ENCODE peak calls at places on chromosomes 5 and 9, in nine cellular contexts. F is lower lobe of right lung, R is AG10803, Q is mammary epithelial cell, W is transverse colon, D is hepatocyte, O is aorta, T is cardiac muscle cell, B is pancreas. A is an unnamed sample.

GRCh38 chr9:80664327-80665210 is 1024.8 kb downstream of the TLE1 start:
- DNase-seq in F (no peak), R (no peak), Q (peak; percentile 54), W (no peak), D (peak; percentile 10), O (no peak), T (peak; percentile 2), B (no peak), A (peak; percentile 9)

GRCh38 chr5:10424124-10424731 is 17.5 kb upstream of the ROPN1L start:
- DNase-seq in F (no peak), R (peak; percentile 48), Q (no peak), W (no peak), D (peak; percentile 52), O (no peak), T (peak; percentile 54), B (no peak), A (peak; percentile 9)

GRCh38 chr5:167361841-167362240 is 929.6 kb upstream of the WWC1 start:
- DNase-seq in F (no peak), R (no peak), Q (no peak), W (no peak), D (no peak), O (no peak), T (no peak), B (no peak), A (no peak)

GRCh38 chr9:34505370-34506120 is 17.2 kb downstream of the ENHO start:
- DNase-seq in F (no peak), R (peak; percentile 11), Q (no peak), W (no peak), D (no peak), O (no peak), T (no peak), B (no peak), A (no peak)

GRCh38 chr5:138725153-138725884 is 27.9 kb upstream of the CTNNA1 start:
- DNase-seq in F (peak; percentile 60), R (peak; percentile 67), Q (peak; percentile 97), W (peak; percentile 14), D (peak; percentile 77), O (no peak), T (peak; percentile 77), B (peak; percentile 27), A (peak; percentile 78)

GRCh38 chr9:120532475-120532874 is 47.5 kb downstream of the CDK5RAP2 start:
- DNase-seq in F (peak; percentile 60), R (peak; percentile 78), Q (peak; percentile 89), W (peak; percentile 63), D (peak; percentile 59), O (peak; percentile 70), T (peak; percentile 19), B (no peak), A (no peak)

GRCh38 chr5:172733179-172733973 is 37.6 kb downstream of the DUSP1 start:
- DNase-seq in F (peak; percentile 78), R (peak; percentile 100), Q (peak; percentile 100), W (peak; percentile 79), D (peak; percentile 88), O (peak; percentile 93), T (peak; percentile 98), B (peak; percentile 54), A (no peak)

GRCh38 chr9:110555971-110556370 is 23.6 kb downstream of the SVEP1 start:
- DNase-seq in F (peak; percentile 50), R (peak; percentile 97), Q (peak; percentile 29), W (peak; percentile 24), D (peak; percentile 40), O (no peak), T (peak; percentile 98), B (peak; percentile 31), A (no peak)

GRCh38 chr9:70642421-70642820 is 228.0 kb upstream of the KLF9 start:
- DNase-seq in F (no peak), R (no peak), Q (no peak), W (no peak), D (no peak), O (no peak), T (no peak), B (no peak), A (no peak)

GRCh38 chr5:143837306-143837848 is 25.4 kb downstream of the HMHB1 start:
- DNase-seq in F (no peak), R (peak; percentile 89), Q (no peak), W (no peak), D (peak; percentile 54), O (no peak), T (peak; percentile 65), B (no peak), A (no peak)

GRCh38 chr9:89387970-89388867 is 69.9 kb downstream of the SECISBP2 start:
- DNase-seq in F (peak; percentile 82), R (peak; percentile 95), Q (peak; percentile 68), W (peak; percentile 37), D (peak; percentile 67), O (no peak), T (peak; percentile 93), B (peak; percentile 46), A (no peak)

GRCh38 chr9:33159760-33160127 is 7.4 kb downstream of the B4GALT1 start:
- DNase-seq in F (peak; percentile 69), R (peak; percentile 78), Q (peak; percentile 90), W (peak; percentile 58), D (no peak), O (no peak), T (peak; percentile 87), B (peak; percentile 60), A (no peak)

GRCh38 chr9:6716766-6717165 is 41.0 kb upstream of the KDM4C start:
- DNase-seq in F (no peak), R (no peak), Q (no peak), W (no peak), D (no peak), O (no peak), T (no peak), B (no peak), A (no peak)

GRCh38 chr9:6640268-6641072 is 5.1 kb downstream of the GLDC start:
- DNase-seq in F (no peak), R (no peak), Q (no peak), W (no peak), D (peak; percentile 17), O (no peak), T (no peak), B (no peak), A (no peak)

GRCh38 chr9:127505396-127506116 is 54.2 kb downstream of the LRSAM1 start:
- DNase-seq in F (no peak), R (peak; percentile 45), Q (no peak), W (no peak), D (peak; percentile 58), O (no peak), T (peak; percentile 49), B (no peak), A (peak; percentile 35)

GRCh38 chr9:137878146-137878941 is 762 bp downstream of the CACNA1B start:
- DNase-seq in F (peak; percentile 36), R (no peak), Q (peak; percentile 14), W (no peak), D (peak; percentile 81), O (peak; percentile 66), T (peak; percentile 29), B (no peak), A (peak; percentile 54)

GRCh38 chr9:76395381-76395780 is 1.2 kb upstream of the RFK start:
- DNase-seq in F (no peak), R (no peak), Q (no peak), W (no peak), D (no peak), O (no peak), T (no peak), B (no peak), A (no peak)

GRCh38 chr9:101432171-101432570 is 3.4 kb downstream of the ALDOB start:
- DNase-seq in F (no peak), R (no peak), Q (no peak), W (no peak), D (no peak), O (no peak), T (no peak), B (no peak), A (no peak)

GRCh38 chr9:101435601-101436079 is at the start of gene ALDOB:
- DNase-seq in F (no peak), R (no peak), Q (no peak), W (no peak), D (no peak), O (no peak), T (no peak), B (no peak), A (no peak)

GRCh38 chr9:101434990-101435389 is 584 bp downstream of the ALDOB start:
- DNase-seq in F (no peak), R (no peak), Q (no peak), W (no peak), D (no peak), O (no peak), T (no peak), B (no peak), A (no peak)

GRCh38 chr9:101429736-101430135 is 5.8 kb downstream of the ALDOB start:
- DNase-seq in F (no peak), R (no peak), Q (no peak), W (no peak), D (no peak), O (no peak), T (no peak), B (no peak), A (no peak)

GRCh38 chr9:101433229-101433628 is 2.3 kb downstream of the ALDOB start:
- DNase-seq in F (no peak), R (no peak), Q (no peak), W (no peak), D (no peak), O (no peak), T (no peak), B (no peak), A (no peak)
- H3K4me3 ChIP-seq in F (no peak overlapping the region), R (no peak overlapping the region), Q (no peak overlapping the region), W (no peak overlapping the region), D (no peak overlapping the region), O (no peak overlapping the region), T (no peak overlapping the region), B (no peak overlapping the region), A (no peak overlapping the region)

GRCh38 chr9:109497193-109498165 is 628 bp downstream of the PTPN3 start:
- DNase-seq in F (no peak), R (no peak), Q (peak; percentile 77), W (peak; percentile 52), D (peak; percentile 66), O (peak; percentile 72), T (no peak), B (peak; percentile 59), A (no peak)
- H3K4me3 ChIP-seq in F (peak overlapping the region; percentile 59), R (peak overlapping the region; percentile 15), Q (peak overlapping the region; percentile 60), W (peak overlapping the region; percentile 34), D (peak overlapping the region; percentile 60), O (peak overlapping the region; percentile 99), T (peak overlapping the region; percentile 23), B (peak overlapping the region; percentile 62), A (peak overlapping the region; percentile 61)

DNA sequence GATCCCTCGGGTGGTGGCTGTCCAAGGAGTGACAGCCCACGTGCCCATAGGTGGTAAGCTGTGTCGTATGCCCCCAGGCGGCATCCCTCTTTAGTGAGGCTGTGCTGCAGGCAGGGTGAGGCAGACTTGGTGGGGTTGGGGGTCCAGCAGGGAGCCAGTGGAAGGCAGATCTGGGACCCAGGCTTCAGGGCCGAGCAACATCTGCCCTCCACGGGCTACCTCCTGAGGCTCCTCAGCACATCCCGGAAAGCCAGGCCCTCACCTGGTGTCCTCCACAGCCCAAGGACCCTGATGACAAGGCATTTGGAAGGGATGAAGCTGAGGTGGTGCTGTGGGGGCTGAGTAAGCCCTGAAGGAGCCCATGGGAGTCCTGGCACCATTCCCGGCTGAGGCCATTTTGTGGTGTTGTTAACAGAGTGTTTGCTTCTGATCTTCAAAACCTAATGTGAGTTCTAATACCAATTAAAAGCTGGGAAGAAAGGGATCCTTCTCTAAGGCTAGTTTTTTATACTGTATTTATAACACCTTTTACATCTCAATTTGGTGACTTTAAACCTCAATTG is 295.8 kb upstream of the IRX2 start:
- DNase-seq in F (no peak), R (no peak), Q (no peak), W (no peak), D (no peak), O (no peak), T (no peak), B (no peak), A (no peak)
- H3K4me3 ChIP-seq in F (no peak overlapping the region), R (no peak overlapping the region), Q (no peak overlapping the region), W (no peak overlapping the region), D (no peak overlapping the region), O (no peak overlapping the region), T (no peak overlapping the region), B (no peak overlapping the region), A (no peak overlapping the region)

GRCh38 chr5:14830210-14831005 is 41.2 kb downstream of the ANKH start:
- DNase-seq in F (no peak), R (no peak), Q (peak; percentile 12), W (no peak), D (no peak), O (no peak), T (peak; percentile 46), B (no peak), A (no peak)
- H3K4me3 ChIP-seq in F (no peak overlapping the region), R (no peak overlapping the region), Q (no peak overlapping the region), W (no peak overlapping the region), D (no peak overlapping the region), O (no peak overlapping the region), T (no peak overlapping the region), B (no peak overlapping the region), A (no peak overlapping the region)

A was measured in iPS DF 6.9.